ENCODE peak calls at places on chromosomes 11 and 22, in eight cellular contexts. I is CD8-positive, alpha-beta T cell; H is stomach; N is lung; E is fibroblast of lung; T is adrenal gland; Y is breast epithelium; L is K562. J is an unnamed sample. For H3K4me1, the result is how much of the 10 kb centered on the place peaks cover.

GRCh38 chr22:34761111-34761510 is 304.8 kb upstream of the ISX start:
- DNase-seq in I (no peak), H (no peak), N (no peak), E (no peak), T (no peak), Y (no peak), L (no peak), J (no peak)

GRCh38 chr11:113557926-113558325 is 82.7 kb upstream of the DRD2 start:
- DNase-seq in I (no peak), H (no peak), N (no peak), E (no peak), T (no peak), Y (no peak), L (no peak), J (no peak)

GRCh38 chr11:43554148-43554473 is 126.4 kb upstream of the HSD17B12 start:
- DNase-seq in I (no peak), H (no peak), N (no peak), E (no peak), T (no peak), Y (no peak), L (no peak), J (no peak)

GRCh38 chr11:93740802-93741093 is 547 bp downstream of the TAF1D start:
- DNase-seq in I (peak), H (peak), N (peak), E (peak), T (peak), Y (no peak), L (no peak), J (peak)

GRCh38 chr11:66868082-66868725 is 11.3 kb downstream of the LRFN4 start:
- DNase-seq in I (no peak), H (no peak), N (no peak), E (no peak), T (no peak), Y (no peak), L (peak), J (no peak)

GRCh38 chr11:48013269-48013901 is 33.0 kb downstream of the PTPRJ start:
- DNase-seq in I (peak), H (peak), N (peak), E (no peak), T (no peak), Y (peak), L (no peak), J (peak)

GRCh38 chr11:95593101-95593500 is 196.5 kb downstream of the FAM76B start:
- DNase-seq in I (no peak), H (no peak), N (no peak), E (peak), T (no peak), Y (no peak), L (no peak), J (no peak)

GRCh38 chr11:77908835-77909234 is 85.6 kb downstream of the INTS4 start:
- DNase-seq in I (no peak), H (no peak), N (no peak), E (no peak), T (no peak), Y (no peak), L (no peak), J (no peak)

GRCh38 chr11:96486890-96487633 is 97.2 kb downstream of the JRKL start:
- DNase-seq in I (no peak), H (peak), N (peak), E (peak), T (peak), Y (no peak), L (no peak), J (no peak)

GRCh38 chr11:1844221-1845094 is 5.7 kb downstream of the TNNI2 start:
- DNase-seq in I (peak), H (no peak), N (no peak), E (peak), T (peak), Y (no peak), L (peak), J (peak)

GRCh38 chr11:69215784-69216415 is 60.2 kb downstream of the SMIM38 start:
- DNase-seq in I (no peak), H (peak), N (no peak), E (peak), T (no peak), Y (peak), L (no peak), J (peak)

GRCh38 chr11:111302298-111302697 is 4.0 kb downstream of the POU2AF3 start:
- DNase-seq in I (no peak), H (peak), N (peak), E (no peak), T (no peak), Y (no peak), L (no peak), J (no peak)

GRCh38 chr11:72848846-72849466 is 34.7 kb downstream of the ATG16L2 start:
- DNase-seq in I (peak), H (no peak), N (no peak), E (peak), T (peak), Y (no peak), L (no peak), J (no peak)

GRCh38 chr11:9060700-9061111 is 30.7 kb downstream of the SCUBE2 start:
- DNase-seq in I (no peak), H (no peak), N (no peak), E (no peak), T (peak), Y (no peak), L (peak), J (no peak)

GRCh38 chr11:59641156-59641555 is 25.6 kb upstream of the OSBP start:
- DNase-seq in I (no peak), H (no peak), N (no peak), E (no peak), T (no peak), Y (no peak), L (no peak), J (no peak)

GRCh38 chr11:82494988-82495432 is 238.7 kb downstream of the FAM181B start:
- DNase-seq in I (no peak), H (no peak), N (no peak), E (no peak), T (peak), Y (no peak), L (no peak), J (no peak)

GRCh38 chr22:44409211-44409648 is 88.8 kb downstream of the RTL6 start:
- DNase-seq in I (no peak), H (no peak), N (no peak), E (no peak), T (no peak), Y (peak), L (no peak), J (peak)

GRCh38 chr11:2885017-2885675 is 429 bp downstream of the CDKN1C start:
- DNase-seq in I (no peak), H (peak), N (no peak), E (peak), T (peak), Y (no peak), L (peak), J (peak)

GRCh38 chr11:30153008-30153407 is 77.8 kb upstream of the FSHB start:
- DNase-seq in I (no peak), H (no peak), N (no peak), E (no peak), T (no peak), Y (no peak), L (no peak), J (no peak)

GRCh38 chr11:45451766-45452440 is 165.8 kb upstream of the SYT13 start:
- DNase-seq in I (no peak), H (no peak), N (no peak), E (peak), T (peak), Y (no peak), L (no peak), J (no peak)

GRCh38 chr11:61899146-61899841 is 7.9 kb upstream of the FADS3 start:
- DNase-seq in I (peak), H (peak), N (peak), E (peak), T (peak), Y (peak), L (peak), J (peak)

GRCh38 chr11:128171496-128171895 is 415.9 kb downstream of the ETS1 start:
- DNase-seq in I (no peak), H (no peak), N (no peak), E (no peak), T (no peak), Y (no peak), L (no peak), J (no peak)

GRCh38 chr22:46815896-46816721 is 53.7 kb downstream of the TBC1D22A start:
- DNase-seq in I (no peak), H (no peak), N (no peak), E (peak), T (no peak), Y (no peak), L (peak), J (peak)

GRCh38 chr11:62546244-62546936 is at the start of gene AHNAK:
- DNase-seq in I (peak), H (peak), N (peak), E (peak), T (peak), Y (peak), L (peak), J (peak)

GRCh38 chr11:1888347-1888753 is 3.3 kb downstream of the PRR33 start:
- DNase-seq in I (no peak), H (no peak), N (no peak), E (no peak), T (no peak), Y (no peak), L (no peak), J (peak)

GRCh38 chr11:128726464-128727139 is 32.7 kb downstream of the FLI1 start:
- DNase-seq in I (peak), H (no peak), N (peak), E (no peak), T (peak), Y (no peak), L (no peak), J (no peak)

GRCh38 chr22:45865561-45866397 is 111.2 kb downstream of the WNT7B start:
- DNase-seq in I (peak), H (peak), N (no peak), E (no peak), T (no peak), Y (peak), L (no peak), J (peak)

GRCh38 chr22:38404419-38404818 is 50.6 kb downstream of the KCNJ4 start:
- DNase-seq in I (no peak), H (no peak), N (no peak), E (no peak), T (no peak), Y (no peak), L (no peak), J (no peak)

GRCh38 chr11:104073950-104074349 is 37.5 kb downstream of the DDI1 start:
- DNase-seq in I (no peak), H (no peak), N (no peak), E (no peak), T (peak), Y (no peak), L (no peak), J (no peak)

GRCh38 chr22:47303161-47303890 is 540.9 kb downstream of the TBC1D22A start:
- DNase-seq in I (no peak), H (no peak), N (no peak), E (no peak), T (no peak), Y (no peak), L (no peak), J (no peak)

GRCh38 chr11:103812680-103813079 is 223.8 kb upstream of the DDI1 start:
- DNase-seq in I (no peak), H (no peak), N (no peak), E (no peak), T (no peak), Y (no peak), L (no peak), J (no peak)

GRCh38 chr11:944711-945470 is 19.2 kb downstream of the AP2A2 start:
- DNase-seq in I (no peak), H (no peak), N (no peak), E (peak), T (no peak), Y (no peak), L (peak), J (no peak)

GRCh38 chr11:2940930-2941821 is 12.0 kb upstream of the PHLDA2 start:
- DNase-seq in I (no peak), H (peak), N (no peak), E (no peak), T (peak), Y (no peak), L (no peak), J (peak)

GRCh38 chr22:46589141-46589748 is 30.9 kb upstream of the GRAMD4 start:
- DNase-seq in I (no peak), H (no peak), N (no peak), E (no peak), T (no peak), Y (no peak), L (peak), J (peak)

GRCh38 chr11:25953015-25953414 is 378.9 kb upstream of the ANO3 start:
- DNase-seq in I (no peak), H (no peak), N (no peak), E (no peak), T (no peak), Y (no peak), L (no peak), J (no peak)

GRCh38 chr11:15053201-15053685 is 20.1 kb upstream of the CALCB start:
- DNase-seq in I (no peak), H (no peak), N (no peak), E (peak), T (no peak), Y (no peak), L (no peak), J (no peak)

GRCh38 chr11:111937859-111938258 is 716 bp downstream of the DIXDC1 start:
- DNase-seq in I (no peak), H (no peak), N (no peak), E (no peak), T (no peak), Y (no peak), L (no peak), J (no peak)

GRCh38 chr22:23268139-23268712 is 87.9 kb downstream of the BCR start:
- DNase-seq in I (no peak), H (no peak), N (no peak), E (no peak), T (no peak), Y (no peak), L (peak), J (no peak)

DNA sequence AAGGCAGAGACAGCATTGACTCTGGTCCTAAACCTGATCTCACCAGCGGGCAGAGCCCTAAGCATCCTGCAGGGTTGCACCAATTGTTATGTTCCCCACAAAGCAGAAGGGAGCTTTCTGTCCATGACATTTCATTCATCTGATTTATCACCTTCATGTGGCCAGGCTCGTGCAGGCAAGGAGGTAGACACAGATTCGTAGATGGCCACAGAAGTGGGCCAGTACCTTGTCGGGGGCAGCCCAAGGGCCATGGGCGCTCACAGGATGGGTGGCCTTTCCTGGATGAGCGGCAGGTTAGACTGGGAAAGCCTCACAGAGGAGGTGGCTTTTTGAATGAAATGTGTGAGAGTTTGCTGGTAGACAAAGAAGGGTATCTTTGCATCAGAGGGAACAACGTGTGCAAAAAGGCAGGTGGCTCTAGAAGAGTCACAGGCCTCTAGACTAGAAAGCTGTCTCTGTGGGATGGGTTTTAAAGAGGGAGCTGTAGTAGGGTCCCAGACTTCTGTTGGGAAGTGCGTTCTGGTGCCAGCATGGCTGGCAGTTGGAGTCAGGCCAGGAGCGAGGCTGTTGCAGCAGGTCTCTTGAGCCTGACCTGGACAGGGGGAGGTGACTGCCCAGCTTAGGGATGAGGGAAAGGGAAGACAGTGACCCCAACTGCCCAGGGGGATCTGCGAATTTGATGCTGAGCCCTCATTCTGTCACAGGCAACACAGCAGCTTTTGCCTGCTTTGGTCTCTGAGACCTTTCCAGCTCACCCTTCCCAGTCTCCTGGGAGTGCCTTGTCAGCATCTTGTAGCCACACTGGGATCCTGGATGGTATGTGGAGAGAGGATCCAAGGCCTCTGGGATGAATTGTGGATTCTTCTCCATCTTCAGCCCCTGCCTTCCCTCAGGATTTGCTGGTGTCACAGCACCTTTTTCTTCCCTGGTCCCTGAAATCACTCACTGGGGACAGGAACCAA is 3.2 kb downstream of the TSKU start:
- DNase-seq in I (no peak), H (no peak), N (no peak), E (no peak), T (no peak), Y (no peak), L (no peak), J (no peak)
- H3K4me1 ChIP-seq in I (under half), H (half or more), N (under half), E (under half), T (under half), Y (under half), L (half or more), J (under half)

GRCh38 chr11:4607111-4607510 is 920 bp downstream of the TRIM68 start:
- DNase-seq in I (no peak), H (no peak), N (no peak), E (peak), T (no peak), Y (no peak), L (no peak), J (no peak)

GRCh38 chr11:4606231-4607015 is 1.6 kb downstream of the TRIM68 start:
- DNase-seq in I (no peak), H (no peak), N (no peak), E (peak), T (no peak), Y (no peak), L (no peak), J (no peak)

GRCh38 chr11:4605057-4605456 is 3.0 kb downstream of the TRIM68 start:
- DNase-seq in I (no peak), H (no peak), N (no peak), E (no peak), T (no peak), Y (no peak), L (no peak), J (no peak)

GRCh38 chr11:4610258-4610935 is 2.4 kb upstream of the TRIM68 start:
- DNase-seq in I (no peak), H (no peak), N (no peak), E (peak), T (no peak), Y (no peak), L (no peak), J (no peak)

GRCh38 chr11:4607782-4608666 is at the start of gene TRIM68:
- DNase-seq in I (peak), H (peak), N (peak), E (peak), T (peak), Y (peak), L (peak), J (peak)
- TF ChIP-seq CTCF in I (no peak), H (no peak), N (no peak), E (peak), T (peak), Y (no peak), L (no peak), J (no peak)

GRCh38 chr11:34625576-34625975 is 4.7 kb downstream of the EHF start:
- DNase-seq in I (no peak), H (no peak), N (no peak), E (no peak), T (no peak), Y (no peak), L (no peak), J (no peak)
- H3K4me1 ChIP-seq in I (under half), H (under half), N (under half), E (under half), T (under half), Y (under half), L (under half), J (under half)

GRCh38 chr11:12540913-12541587 is 133.2 kb upstream of the TEAD1 start:
- DNase-seq in I (no peak), H (no peak), N (no peak), E (peak), T (peak), Y (no peak), L (no peak), J (no peak)
- TF ChIP-seq CTCF in I (no peak), H (no peak), N (no peak), E (peak), T (peak), Y (peak), L (no peak), J (no peak)

GRCh38 chr22:41571786-41572185 is 11.0 kb downstream of the CSDC2 start:
- DNase-seq in I (no peak), H (no peak), N (no peak), E (no peak), T (no peak), Y (no peak), L (no peak), J (no peak)

GRCh38 chr22:41574847-41575381 is 14.1 kb downstream of the CSDC2 start:
- DNase-seq in I (no peak), H (peak), N (peak), E (peak), T (peak), Y (no peak), L (no peak), J (peak)

GRCh38 chr22:41576877-41577276 is 12.8 kb downstream of the PMM1 start:
- DNase-seq in I (peak), H (peak), N (no peak), E (peak), T (peak), Y (no peak), L (peak), J (no peak)

GRCh38 chr22:41575533-41575932 is 14.1 kb downstream of the PMM1 start:
- DNase-seq in I (no peak), H (no peak), N (no peak), E (no peak), T (no peak), Y (no peak), L (no peak), J (no peak)

DNA sequence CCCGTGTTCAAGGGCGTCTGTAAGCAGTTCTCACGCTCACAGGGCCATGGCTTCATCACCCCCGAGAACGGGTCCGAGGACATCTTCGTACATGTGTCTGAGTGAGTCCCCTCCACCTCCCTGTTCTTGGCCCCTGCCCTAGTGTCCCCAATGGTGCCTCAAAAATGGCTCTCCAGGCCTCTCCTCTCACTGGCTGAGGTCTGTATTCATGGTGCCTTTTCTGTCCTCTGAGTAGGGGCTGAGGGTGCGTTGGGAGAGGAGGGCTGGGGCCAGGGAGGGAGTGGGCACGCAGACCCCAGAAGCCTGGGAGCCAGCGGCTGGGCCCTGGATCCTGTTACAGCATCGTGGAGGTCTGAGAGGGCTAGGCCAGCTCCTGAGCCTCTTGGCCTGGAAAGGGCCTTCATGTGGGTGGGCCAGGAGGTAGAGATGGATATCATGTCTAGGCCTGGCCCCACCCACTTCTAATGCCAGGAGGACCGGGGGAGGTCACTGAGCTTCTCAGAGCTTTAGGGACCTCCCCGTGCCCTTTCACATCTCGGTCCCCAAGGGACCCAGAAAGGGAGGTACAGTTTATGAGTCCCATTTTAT is 13.0 kb downstream of the CSDC2 start:
- DNase-seq in I (no peak), H (no peak), N (no peak), E (no peak), T (no peak), Y (no peak), L (peak), J (no peak)
- H3K4me1 ChIP-seq in I (under half), H (under half), N (under half), E (under half), T (under half), Y (under half), L (under half), J (under half)